ENCODE peak calls at places on chromosomes 6 and 20, in ten cellular contexts. L is psoas muscle; H is left lung; G is PC-9; O is CD4-positive, CD25-positive, alpha-beta regulatory T cell; D is aorta; J is upper lobe of right lung; V is brain microvascular endothelial cell; Y is transverse colon; Q is right lobe of liver. W is an unnamed sample.
A peak's percentile ranks its signal among the peaks of the same experiment; 100 is the strongest.

GRCh38 chr20:2693286-2693995 is 861 bp downstream of the EBF4 start:
- DNase-seq in L (peak; percentile 37), H (peak; percentile 81), G (no peak), O (peak; percentile 50), D (no peak), J (peak; percentile 73), V (no peak), Y (peak; percentile 36), Q (no peak), W (peak; percentile 17)

GRCh38 chr20:63855363-63856110 is 5.8 kb upstream of the ABHD16B start:
- DNase-seq in L (no peak), H (peak; percentile 76), G (no peak), O (no peak), D (no peak), J (no peak), V (no peak), Y (no peak), Q (no peak), W (no peak)

GRCh38 chr20:34525709-34526416 is 9.6 kb downstream of the DYNLRB1 start:
- DNase-seq in L (peak; percentile 86), H (peak; percentile 83), G (peak; percentile 99), O (no peak), D (peak; percentile 87), J (peak; percentile 80), V (peak; percentile 98), Y (peak; percentile 90), Q (no peak), W (peak; percentile 77)

GRCh38 chr6:114342086-114342825 is 567 bp downstream of the HS3ST5 start:
- DNase-seq in L (peak; percentile 11), H (peak; percentile 83), G (no peak), O (no peak), D (no peak), J (peak; percentile 62), V (no peak), Y (peak; percentile 10), Q (peak; percentile 48), W (peak; percentile 76)

GRCh38 chr6:106519460-106520394 is 109.6 kb downstream of the RTN4IP1 start:
- DNase-seq in L (no peak), H (peak; percentile 83), G (peak; percentile 67), O (peak; percentile 73), D (peak; percentile 65), J (peak; percentile 64), V (peak; percentile 93), Y (peak; percentile 66), Q (no peak), W (peak; percentile 73)

GRCh38 chr6:93088675-93089575 is 330.4 kb downstream of the EPHA7 start:
- DNase-seq in L (no peak), H (no peak), G (no peak), O (no peak), D (no peak), J (no peak), V (no peak), Y (no peak), Q (no peak), W (no peak)

GRCh38 chr6:3260296-3260695 is 1.5 kb downstream of the PSMG4 start:
- DNase-seq in L (no peak), H (no peak), G (no peak), O (no peak), D (peak; percentile 17), J (no peak), V (no peak), Y (no peak), Q (no peak), W (no peak)

GRCh38 chr6:30171677-30172471 is 8.5 kb downstream of the TRIM15 start:
- DNase-seq in L (no peak), H (peak; percentile 78), G (peak; percentile 16), O (no peak), D (no peak), J (peak; percentile 81), V (peak; percentile 14), Y (no peak), Q (no peak), W (no peak)

GRCh38 chr6:71529026-71529425 is 240.4 kb downstream of the OGFRL1 start:
- DNase-seq in L (no peak), H (no peak), G (peak; percentile 58), O (no peak), D (no peak), J (no peak), V (no peak), Y (no peak), Q (no peak), W (no peak)

GRCh38 chr20:25686081-25687077 is 10.3 kb downstream of the ZNF337 start:
- DNase-seq in L (peak; percentile 63), H (no peak), G (no peak), O (no peak), D (no peak), J (no peak), V (no peak), Y (no peak), Q (no peak), W (no peak)

GRCh38 chr20:25683050-25683449 is 13.6 kb downstream of the ZNF337 start:
- DNase-seq in L (no peak), H (no peak), G (no peak), O (no peak), D (no peak), J (no peak), V (no peak), Y (no peak), Q (no peak), W (no peak)

GRCh38 chr20:25685276-25686080 is 11.2 kb downstream of the ZNF337 start:
- DNase-seq in L (no peak), H (no peak), G (no peak), O (no peak), D (no peak), J (no peak), V (no peak), Y (no peak), Q (no peak), W (no peak)
- H3K4me3 ChIP-seq in L (no peak overlapping the region), H (no peak overlapping the region), G (no peak overlapping the region), O (no peak overlapping the region), D (no peak overlapping the region), J (no peak overlapping the region), V (no peak overlapping the region), Y (no peak overlapping the region), Q (no peak overlapping the region), W (no peak overlapping the region)

DNA sequence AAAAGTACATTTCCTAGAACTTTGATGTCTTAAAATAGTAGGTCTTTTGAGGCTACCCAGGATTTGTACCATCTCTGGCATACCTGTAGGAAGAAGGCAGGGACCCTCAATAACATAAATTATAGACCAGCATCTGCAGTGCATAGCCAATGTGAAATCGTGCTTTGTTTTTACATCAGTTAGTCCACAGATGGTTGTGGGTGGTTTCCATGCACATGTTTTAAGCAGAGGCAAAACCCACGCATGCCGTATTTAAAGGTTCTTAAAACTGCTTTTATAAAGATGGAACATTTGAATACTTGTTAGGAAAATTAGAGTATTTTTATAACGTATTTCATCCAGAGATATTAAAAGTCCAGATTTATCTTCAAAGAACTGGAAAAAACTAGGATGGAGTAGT is 66.3 kb downstream of the SH3BGRL2 start:
- DNase-seq in L (no peak), H (no peak), G (no peak), O (no peak), D (no peak), J (no peak), V (no peak), Y (no peak), Q (no peak), W (no peak)
- H3K27ac ChIP-seq in L (no peak overlapping the region), H (no peak overlapping the region), G (no peak overlapping the region), O (no peak overlapping the region), D (no peak overlapping the region), J (no peak overlapping the region), V (no peak overlapping the region), Y (no peak overlapping the region), Q (no peak overlapping the region), W (peak overlapping the region; percentile 84)

GRCh38 chr6:14641401-14641800 is 523.8 kb downstream of the CD83 start:
- DNase-seq in L (no peak), H (no peak), G (no peak), O (no peak), D (no peak), J (no peak), V (no peak), Y (no peak), Q (no peak), W (no peak)

GRCh38 chr6:14639983-14640599 is 522.5 kb downstream of the CD83 start:
- DNase-seq in L (no peak), H (no peak), G (no peak), O (no peak), D (no peak), J (no peak), V (no peak), Y (no peak), Q (no peak), W (no peak)

GRCh38 chr6:14638562-14638931 is 521.0 kb downstream of the CD83 start:
- DNase-seq in L (no peak), H (no peak), G (no peak), O (no peak), D (no peak), J (no peak), V (no peak), Y (no peak), Q (no peak), W (no peak)

GRCh38 chr6:14640631-14641030 is 523.1 kb downstream of the CD83 start:
- DNase-seq in L (no peak), H (no peak), G (no peak), O (no peak), D (no peak), J (no peak), V (no peak), Y (no peak), Q (no peak), W (no peak)

GRCh38 chr6:14638932-14639875 is 521.6 kb downstream of the CD83 start:
- DNase-seq in L (peak; percentile 34), H (no peak), G (no peak), O (no peak), D (no peak), J (no peak), V (peak; percentile 22), Y (peak; percentile 18), Q (no peak), W (no peak)
- H3K4me3 ChIP-seq in L (peak overlapping the region; percentile 57), H (peak overlapping the region; percentile 6), G (no peak overlapping the region), O (no peak overlapping the region), D (no peak overlapping the region), J (no peak overlapping the region), V (peak overlapping the region; percentile 17), Y (peak overlapping the region; percentile 31), Q (no peak overlapping the region), W (peak overlapping the region; percentile 11)

GRCh38 chr6:42025790-42026311 is 24.5 kb upstream of the TAF8 start:
- DNase-seq in L (no peak), H (no peak), G (no peak), O (no peak), D (no peak), J (no peak), V (no peak), Y (no peak), Q (no peak), W (no peak)

GRCh38 chr6:42026540-42026939 is 23.8 kb upstream of the TAF8 start:
- DNase-seq in L (no peak), H (no peak), G (no peak), O (no peak), D (no peak), J (no peak), V (no peak), Y (no peak), Q (no peak), W (no peak)

GRCh38 chr6:42021847-42022754 is 28.2 kb upstream of the TAF8 start:
- DNase-seq in L (no peak), H (no peak), G (no peak), O (peak; percentile 27), D (peak; percentile 37), J (no peak), V (no peak), Y (no peak), Q (no peak), W (no peak)

GRCh38 chr6:42022755-42023384 is 27.5 kb upstream of the TAF8 start:
- DNase-seq in L (no peak), H (no peak), G (no peak), O (no peak), D (no peak), J (no peak), V (no peak), Y (no peak), Q (no peak), W (no peak)

GRCh38 chr6:42025066-42025789 is 25.1 kb upstream of the TAF8 start:
- DNase-seq in L (no peak), H (no peak), G (no peak), O (no peak), D (peak; percentile 34), J (no peak), V (no peak), Y (no peak), Q (no peak), W (no peak)
- H3K27ac ChIP-seq in L (no peak overlapping the region), H (peak overlapping the region; percentile 51), G (no peak overlapping the region), O (peak overlapping the region; percentile 6), D (no peak overlapping the region), J (no peak overlapping the region), V (no peak overlapping the region), Y (no peak overlapping the region), Q (no peak overlapping the region), W (no peak overlapping the region)